ENCODE peak calls at places on chromosomes 4 and X, in ten cellular contexts. D is naive thymus-derived CD4-positive, alpha-beta T cell; P is esophagus squamous epithelium; N is lung; J is upper lobe of right lung; Y is heart left ventricle; Q is left lung; B is breast epithelium; G is endodermal cell; U is CD8-positive, alpha-beta T cell. V is an unnamed sample.

GRCh38 chr4:168537556-168537955 is 40.7 kb downstream of the PALLD start:
- DNase-seq in B (no peak), Q (no peak), U (no peak), J (no peak), G (no peak), D (no peak), N (no peak), Y (no peak), P (no peak), V (no peak)

GRCh38 chrX:1464282-1465131 is 11.8 kb upstream of the ASMTL start:
- DNase-seq in D (no peak), G (no peak), N (peak; percentile 23), U (peak; percentile 40), J (peak; percentile 57), Y (peak; percentile 5), Q (peak; percentile 29), B (no peak), P (no peak), V (no peak)

GRCh38 chrX:79161655-79162054 is 17.2 kb downstream of the GPR174 start:
- DNase-seq in D (peak; percentile 49), U (peak; percentile 29), Q (no peak), N (no peak), B (no peak), G (no peak), P (no peak), Y (no peak), J (no peak), V (peak; percentile 19)

GRCh38 chrX:103329991-103330390 is at the start of gene TCEAL7:
- DNase-seq in N (no peak), P (no peak), J (no peak), G (no peak), Y (peak; percentile 29), D (no peak), B (no peak), Q (no peak), U (no peak), V (no peak)

GRCh38 chr4:130080872-130081451 is 985.0 kb downstream of the C4orf33 start:
- DNase-seq in D (no peak), J (no peak), B (no peak), G (no peak), Y (no peak), Q (no peak), U (no peak), N (no peak), P (no peak), V (no peak)

GRCh38 chrX:39809326-39809725 is 288.4 kb downstream of the BCOR start:
- DNase-seq in D (no peak), P (no peak), N (no peak), J (no peak), G (peak; percentile 34), B (no peak), Y (no peak), Q (no peak), U (no peak), V (no peak)

GRCh38 chr4:108118505-108118904 is 50.2 kb downstream of the LEF1 start:
- DNase-seq in Y (no peak), N (no peak), B (no peak), P (no peak), Q (no peak), J (no peak), G (no peak), D (no peak), U (no peak), V (no peak)

GRCh38 chrX:31591355-31591754 is 519.5 kb upstream of the FTHL17 start:
- DNase-seq in B (no peak), G (no peak), N (no peak), P (no peak), U (no peak), Q (no peak), J (no peak), D (no peak), Y (no peak), V (no peak)

GRCh38 chr4:182240161-182241130 is 2.8 kb upstream of the TENM3 start:
- DNase-seq in Q (no peak), U (no peak), B (no peak), N (no peak), J (no peak), D (no peak), P (no peak), G (peak; percentile 73), Y (no peak), V (no peak)

DNA sequence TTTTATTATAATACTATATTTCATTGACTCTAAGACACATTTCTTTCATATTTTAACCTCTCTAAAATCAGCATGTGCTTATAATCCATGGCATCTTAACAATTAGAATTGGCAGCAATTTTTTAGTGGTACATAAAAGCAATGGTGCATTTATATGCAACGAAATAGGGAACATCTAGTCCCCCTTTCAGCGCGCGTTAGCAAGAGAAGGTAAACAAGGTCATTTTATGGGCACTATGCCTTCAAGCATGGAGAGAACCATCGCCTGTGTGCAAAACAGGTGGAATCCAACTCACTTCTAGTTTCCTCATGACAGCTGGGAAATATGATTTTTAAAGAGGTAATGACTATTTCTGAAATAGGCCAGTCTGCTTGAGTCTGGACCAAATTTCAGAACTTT is 6.4 kb downstream of the ADH5 start:
- DNase-seq in Y (no peak), N (no peak), D (no peak), U (no peak), B (no peak), Q (no peak), P (no peak), J (no peak), G (no peak), V (no peak)
- H3K4me1 ChIP-seq in Y (peaks cover 28% of the 10 kb centered on the region), N (peaks cover 13% of the 10 kb centered on the region), D (no peaks in the 10 kb centered on the region), U (peaks cover 4% of the 10 kb centered on the region), B (no peaks in the 10 kb centered on the region), Q (no peaks in the 10 kb centered on the region), P (no peaks in the 10 kb centered on the region), J (peaks cover 9% of the 10 kb centered on the region), G (peaks cover 5% of the 10 kb centered on the region), V (no peaks in the 10 kb centered on the region)

DNA sequence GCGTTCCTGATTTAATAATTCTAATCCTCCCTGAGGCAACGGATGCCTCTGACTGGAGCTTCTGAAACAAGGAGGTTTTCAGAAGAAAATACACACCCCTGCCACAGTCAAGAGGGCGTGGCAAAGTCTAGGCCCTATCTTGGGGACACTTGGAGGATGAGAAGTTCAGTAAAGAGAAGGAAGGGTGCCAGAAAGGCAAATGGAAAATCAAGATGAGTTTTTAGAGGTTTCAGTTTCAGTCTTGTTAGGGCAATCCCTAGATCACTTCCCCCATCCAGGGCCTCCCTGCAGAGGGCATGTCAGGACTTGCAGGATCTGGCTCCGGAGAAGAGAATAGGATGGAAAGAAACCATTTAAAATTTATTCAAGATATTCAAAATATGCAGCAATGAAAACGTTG is 28.5 kb upstream of the FGF2 start:
- DNase-seq in Y (peak; percentile 58), J (no peak), P (no peak), N (no peak), U (no peak), G (peak; percentile 70), B (no peak), D (no peak), Q (peak; percentile 33), V (no peak)
- H3K27ac ChIP-seq in Y (peak overlapping the region; percentile 73), J (peak overlapping the region; percentile 58), P (peak overlapping the region; percentile 56), N (no peak overlapping the region), U (no peak overlapping the region), G (peak overlapping the region; percentile 80), B (peak overlapping the region; percentile 88), D (no peak overlapping the region), Q (no peak overlapping the region), V (no peak overlapping the region)

GRCh38 chr4:38872620-38873019 is 5.0 kb downstream of the FAM114A1 start:
- DNase-seq in Q (no peak), G (no peak), B (no peak), D (no peak), J (no peak), N (no peak), U (no peak), Y (no peak), P (no peak), V (no peak)

GRCh38 chr4:38873290-38873949 is 5.8 kb downstream of the FAM114A1 start:
- DNase-seq in P (no peak), Y (no peak), U (no peak), D (no peak), B (no peak), J (no peak), Q (no peak), N (no peak), G (no peak), V (no peak)

GRCh38 chr4:38870098-38870850 is 2.7 kb downstream of the FAM114A1 start:
- DNase-seq in J (no peak), N (no peak), G (no peak), D (no peak), B (no peak), Q (no peak), Y (no peak), P (no peak), U (no peak), V (no peak)

GRCh38 chr4:38869511-38869910 is 1.9 kb downstream of the FAM114A1 start:
- DNase-seq in Q (no peak), B (no peak), G (no peak), Y (no peak), P (no peak), U (no peak), J (no peak), D (no peak), N (no peak), V (no peak)

DNA sequence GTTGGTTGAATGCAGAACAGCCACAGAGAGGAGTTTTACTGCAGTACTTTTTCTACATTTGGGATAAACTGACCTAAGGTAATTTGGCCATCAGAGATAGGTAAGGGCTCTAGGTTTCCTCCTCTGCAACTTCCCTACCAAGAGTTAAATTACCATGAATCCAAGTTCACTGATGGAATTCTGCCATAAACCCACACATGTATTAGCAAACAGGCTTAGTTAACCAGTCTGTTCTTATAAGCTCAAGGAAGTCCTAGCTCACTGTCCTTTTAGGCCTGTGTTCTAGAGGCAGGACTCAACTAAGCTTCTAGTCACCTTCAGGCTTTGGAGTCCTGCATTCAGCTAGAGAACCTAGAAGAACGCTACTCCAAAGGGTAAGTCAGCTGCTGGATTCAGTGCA is 4.0 kb downstream of the FAM114A1 start:
- DNase-seq in B (no peak), Y (no peak), Q (no peak), U (no peak), J (no peak), D (no peak), G (no peak), P (no peak), N (no peak), V (no peak)
- H3K4me1 ChIP-seq in B (no peaks in the 10 kb centered on the region), Y (peaks cover 43% of the 10 kb centered on the region), Q (peaks cover 18% of the 10 kb centered on the region), U (peaks cover 4% of the 10 kb centered on the region), J (peaks cover 22% of the 10 kb centered on the region), D (no peaks in the 10 kb centered on the region), G (no peaks in the 10 kb centered on the region), P (peaks cover 9% of the 10 kb centered on the region), N (no peaks in the 10 kb centered on the region), V (peaks cover 3% of the 10 kb centered on the region)

GRCh38 chr4:183495182-183495581 is 9.7 kb upstream of the ING2 start:
- DNase-seq in B (no peak), P (no peak), U (no peak), Q (no peak), N (no peak), D (no peak), Y (no peak), G (no peak), J (no peak), V (no peak)

GRCh38 chr4:183493246-183493645 is 11.6 kb upstream of the ING2 start:
- DNase-seq in J (no peak), Y (no peak), G (no peak), B (no peak), U (no peak), P (no peak), D (no peak), Q (no peak), N (no peak), V (no peak)

DNA sequence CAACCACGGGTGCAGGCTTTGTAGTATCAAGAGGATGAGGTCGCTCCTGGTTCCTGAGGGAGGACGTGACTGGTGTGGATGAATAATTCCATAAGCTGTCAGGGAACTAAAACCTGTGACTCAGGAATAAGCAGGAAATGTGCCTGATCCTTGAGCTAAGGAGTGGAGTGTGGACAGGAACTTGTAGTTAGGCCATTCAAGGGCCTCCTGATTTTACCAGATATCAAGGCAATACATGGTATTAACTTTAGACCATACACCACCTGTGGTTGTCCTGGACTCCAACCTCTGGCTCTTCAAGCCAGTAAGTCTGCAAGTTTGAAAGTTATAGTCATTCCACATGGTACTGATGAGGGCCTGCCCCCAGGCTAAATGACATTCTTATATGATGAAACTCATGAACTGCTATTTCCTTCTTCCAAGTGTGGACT is 12.1 kb upstream of the ING2 start:
- DNase-seq in G (no peak), Y (no peak), N (no peak), P (no peak), J (no peak), D (no peak), Q (no peak), U (no peak), B (no peak), V (no peak)
- H3K27ac ChIP-seq in G (no peak overlapping the region), Y (no peak overlapping the region), N (no peak overlapping the region), P (no peak overlapping the region), J (no peak overlapping the region), D (no peak overlapping the region), Q (no peak overlapping the region), U (no peak overlapping the region), B (no peak overlapping the region), V (no peak overlapping the region)